ENCODE peak calls at places on chromosome 22, in eight cellular contexts. A is IMR-90, J is bronchial epithelial cell, Z is AG10803, O is esophagus squamous epithelium, F is left ventricle myocardium inferior, M is pancreas, C is uterus. R is an unnamed sample.
A peak's percentile ranks its signal among the peaks of the same experiment; 100 is the strongest.

GRCh38 chr22:45863981-45864751 is 112.8 kb downstream of the WNT7B start:
- DNase-seq in M (no peak), F (peak; percentile 73), J (peak; percentile 78), C (peak; percentile 46), A (peak; percentile 63), Z (peak; percentile 61), O (no peak), R (no peak)

GRCh38 chr22:39471421-39472141 is 14.8 kb downstream of the MGAT3 start:
- DNase-seq in C (no peak), O (no peak), A (peak; percentile 51), F (no peak), M (no peak), J (peak; percentile 26), Z (peak; percentile 51), R (peak; percentile 58)

GRCh38 chr22:44309137-44309536 is 3.6 kb downstream of the SHISAL1 start:
- DNase-seq in F (no peak), M (peak; percentile 28), O (no peak), C (peak; percentile 80), J (peak; percentile 96), A (peak; percentile 98), Z (peak; percentile 97), R (peak; percentile 35)

GRCh38 chr22:49968831-49969661 is 8.5 kb downstream of the PIM3 start:
- DNase-seq in O (no peak), C (peak; percentile 28), Z (no peak), M (peak; percentile 83), A (no peak), F (peak; percentile 23), J (no peak), R (no peak)

GRCh38 chr22:25402160-25402500 is 162.3 kb upstream of the GRK3 start:
- DNase-seq in F (no peak), Z (no peak), J (no peak), M (no peak), C (no peak), A (no peak), O (no peak), R (no peak)

GRCh38 chr22:45895436-45896152 is 81.4 kb downstream of the WNT7B start:
- DNase-seq in Z (no peak), F (peak; percentile 4), J (no peak), C (no peak), O (no peak), A (no peak), M (peak; percentile 33), R (no peak)

GRCh38 chr22:21632237-21632895 is at the start of gene CCDC116:
- DNase-seq in O (no peak), Z (no peak), J (no peak), F (no peak), A (no peak), C (no peak), M (peak; percentile 71), R (no peak)

GRCh38 chr22:44669725-44670027 is 32.3 kb upstream of the PRR5 start:
- DNase-seq in C (no peak), A (peak; percentile 37), F (no peak), J (no peak), M (no peak), Z (peak; percentile 54), O (no peak), R (no peak)

GRCh38 chr22:44391026-44391425 is 78.3 kb upstream of the SHISAL1 start:
- DNase-seq in A (no peak), F (no peak), M (no peak), Z (no peak), J (no peak), O (no peak), C (no peak), R (no peak)

GRCh38 chr22:44532466-44533025 is 34.5 kb upstream of the RTL6 start:
- DNase-seq in Z (no peak), C (no peak), A (no peak), F (no peak), M (no peak), J (no peak), O (no peak), R (no peak)

GRCh38 chr22:42294034-42294985 is 23.9 kb upstream of the TCF20 start:
- DNase-seq in C (no peak), A (peak; percentile 41), J (peak; percentile 26), F (peak; percentile 53), M (peak; percentile 87), Z (peak; percentile 24), O (no peak), R (no peak)

GRCh38 chr22:23784215-23784732 is 2.5 kb upstream of the SMARCB1 start:
- DNase-seq in Z (peak; percentile 52), M (no peak), C (no peak), O (no peak), A (peak; percentile 41), J (no peak), F (no peak), R (no peak)

GRCh38 chr22:44802071-44802700 is 49.8 kb downstream of the ARHGAP8 start:
- DNase-seq in C (no peak), Z (no peak), A (no peak), O (no peak), M (no peak), F (no peak), J (no peak), R (no peak)

GRCh38 chr22:49925525-49926128 is 7.2 kb downstream of the CRELD2 start:
- DNase-seq in O (no peak), C (no peak), F (no peak), A (no peak), Z (no peak), M (no peak), J (no peak), R (no peak)

GRCh38 chr22:44329179-44329796 is 16.5 kb upstream of the SHISAL1 start:
- DNase-seq in F (no peak), O (no peak), C (no peak), Z (no peak), A (peak; percentile 27), J (peak; percentile 39), M (no peak), R (no peak)

GRCh38 chr22:23225724-23226496 is 45.6 kb downstream of the BCR start:
- DNase-seq in C (no peak), J (peak; percentile 87), A (no peak), F (peak; percentile 62), O (no peak), Z (peak; percentile 61), M (no peak), R (no peak)

GRCh38 chr22:24200616-24201212 is 19.4 kb downstream of the SUSD2 start:
- DNase-seq in J (peak; percentile 74), O (no peak), C (no peak), M (no peak), Z (peak; percentile 80), A (peak; percentile 51), F (no peak), R (no peak)

GRCh38 chr22:39109361-39109760 is 12.3 kb downstream of the APOBEC3H start:
- DNase-seq in M (no peak), Z (no peak), J (no peak), A (no peak), O (no peak), F (no peak), C (no peak), R (no peak)

GRCh38 chr22:24108073-24108472 is 73.2 kb upstream of the SUSD2 start:
- DNase-seq in J (no peak), A (no peak), C (no peak), F (no peak), O (no peak), Z (no peak), M (no peak), R (no peak)

DNA sequence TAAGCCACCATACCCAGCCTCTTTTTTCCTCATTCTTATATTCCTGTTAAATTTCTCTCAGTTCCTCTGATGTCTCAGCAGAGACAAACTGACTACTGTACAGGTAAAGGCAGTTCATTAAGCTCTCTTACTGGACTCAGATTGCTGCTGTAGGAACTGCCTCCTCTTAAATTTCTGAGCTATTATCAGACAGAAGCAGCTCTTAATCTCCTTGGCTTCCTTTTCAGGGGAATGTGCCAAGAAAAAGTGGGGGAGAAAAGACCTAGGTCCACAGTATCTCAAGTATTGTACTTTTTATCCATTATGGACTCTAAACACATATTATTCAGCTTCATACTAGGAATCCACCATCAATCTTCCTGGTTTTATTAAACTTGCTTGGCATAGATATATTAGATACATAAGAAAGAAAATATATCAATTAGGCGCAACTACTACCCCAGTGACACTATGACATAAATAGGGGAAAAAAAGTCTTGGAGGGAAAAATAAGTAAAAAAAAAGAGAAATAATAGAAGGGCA is 26.1 kb downstream of the MRTFA start:
- DNase-seq in F (no peak), O (no peak), M (no peak), Z (no peak), J (no peak), C (no peak), A (no peak), R (no peak)
- H3K4me3 ChIP-seq in F (no peak overlapping the region), O (no peak overlapping the region), M (no peak overlapping the region), Z (no peak overlapping the region), J (no peak overlapping the region), C (no peak overlapping the region), A (no peak overlapping the region), R (no peak overlapping the region)

DNA sequence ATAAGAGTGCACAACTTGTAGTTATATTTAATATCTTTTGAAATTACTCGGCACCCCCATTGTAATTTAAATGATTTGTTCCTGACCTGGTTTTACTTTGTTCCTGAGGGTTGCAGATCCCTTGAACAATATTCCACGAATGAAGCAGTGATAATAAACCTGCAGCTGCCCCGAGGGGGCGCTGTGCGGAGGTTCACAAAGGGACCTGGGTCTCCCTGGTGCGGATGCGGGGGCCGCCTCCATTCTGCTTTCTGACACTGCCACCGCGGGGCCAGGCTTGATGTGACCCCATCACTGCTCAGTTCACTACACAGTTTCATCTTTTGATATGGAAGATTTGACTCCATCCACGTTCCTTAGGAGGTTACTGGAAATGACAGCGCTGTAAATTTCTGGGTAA is 62.9 kb upstream of the PRODH start:
- DNase-seq in C (no peak), M (no peak), O (no peak), Z (no peak), F (no peak), A (no peak), J (no peak), R (no peak)
- TF ChIP-seq CTCF in C (no peak), M (no peak), O (peak; percentile 8), Z (no peak), F (no peak), A (peak; percentile 5), J (peak; percentile 22), R (peak; percentile 41)

GRCh38 chr22:36409067-36409466 is 21.3 kb upstream of the MYH9 start:
- DNase-seq in M (no peak), J (no peak), O (no peak), C (no peak), A (no peak), Z (no peak), F (no peak), R (no peak)
- H3K4me3 ChIP-seq in M (no peak overlapping the region), J (no peak overlapping the region), O (no peak overlapping the region), C (no peak overlapping the region), A (no peak overlapping the region), Z (no peak overlapping the region), F (no peak overlapping the region), R (no peak overlapping the region)

DNA sequence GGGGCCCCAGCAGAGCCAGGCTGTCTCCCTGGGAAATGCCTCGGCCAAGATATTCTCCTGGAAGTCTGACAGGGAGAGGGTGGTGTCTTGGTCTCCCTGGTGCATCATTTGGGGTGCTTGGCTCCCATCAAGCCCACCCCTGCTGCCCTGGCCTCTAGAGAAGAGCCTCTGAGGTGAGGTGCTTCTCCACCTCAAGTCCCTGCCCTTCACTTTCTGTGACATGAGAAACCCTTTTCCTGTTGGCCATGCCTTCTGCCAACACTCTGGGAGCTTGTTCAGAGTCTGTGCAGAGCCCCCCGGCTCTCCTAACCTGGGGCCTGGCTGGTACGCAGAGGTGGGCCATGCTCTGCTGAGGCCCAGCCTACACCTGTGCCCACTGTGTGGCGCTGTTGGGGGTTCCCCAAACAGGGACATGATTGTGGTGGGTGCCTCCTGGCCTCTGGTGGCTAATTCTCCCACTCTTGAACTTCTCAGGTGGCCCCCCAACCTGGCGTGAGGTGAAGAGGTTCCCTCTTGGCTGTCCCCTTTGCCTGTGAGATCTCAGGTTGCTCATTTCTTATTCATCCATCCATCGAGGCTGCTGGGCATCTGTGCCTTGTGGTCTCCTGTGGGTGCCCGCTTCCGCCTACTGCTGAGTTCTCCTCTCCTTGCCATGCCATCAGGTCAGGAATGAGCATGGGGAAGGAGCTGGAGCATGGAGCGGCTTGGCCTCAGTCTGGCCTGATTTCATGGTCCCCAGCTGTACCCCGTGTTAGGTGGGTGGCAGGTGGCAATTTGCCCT is 19.2 kb upstream of the DGCR8 start:
- DNase-seq in F (no peak), Z (no peak), A (no peak), M (peak; percentile 61), J (no peak), C (no peak), O (no peak), R (no peak)
- TF ChIP-seq CTCF in F (peak; percentile 2), Z (no peak), A (no peak), M (no peak), J (peak; percentile 15), C (no peak), O (no peak), R (no peak)